ENCODE peak calls at places on chromosomes 6 and 20, in six cellular contexts. One of them, this sample, is unnamed.

GRCh38 chr6:138128096-138128495 is 20.9 kb upstream of the PERP start:
- DNase-seq in HepG2: no peak
- DNase-seq in A549: no peak
- DNase-seq in GM12878: no peak
- DNase-seq in Panc1: no peak
- DNase-seq in SK-N-SH: no peak
- DNase-seq in this sample: no peak

GRCh38 chr20:20130399-20130798 is 78.1 kb downstream of the CFAP61 start:
- DNase-seq in HepG2: peak
- DNase-seq in A549: peak
- DNase-seq in GM12878: peak
- DNase-seq in Panc1: no peak
- DNase-seq in SK-N-SH: no peak
- DNase-seq in this sample: peak

GRCh38 chr20:5031206-5031557 is 29.9 kb upstream of the SLC23A2 start:
- DNase-seq in HepG2: no peak
- DNase-seq in A549: no peak
- DNase-seq in GM12878: no peak
- DNase-seq in Panc1: no peak
- DNase-seq in SK-N-SH: peak
- DNase-seq in this sample: no peak

GRCh38 chr6:95978230-95978629 is 37.5 kb upstream of the FUT9 start:
- DNase-seq in HepG2: no peak
- DNase-seq in A549: no peak
- DNase-seq in GM12878: no peak
- DNase-seq in Panc1: no peak
- DNase-seq in SK-N-SH: no peak
- DNase-seq in this sample: no peak

GRCh38 chr6:4610256-4610655 is 165.9 kb upstream of the CDYL start:
- DNase-seq in HepG2: no peak
- DNase-seq in A549: no peak
- DNase-seq in GM12878: no peak
- DNase-seq in Panc1: no peak
- DNase-seq in SK-N-SH: no peak
- DNase-seq in this sample: no peak

GRCh38 chr20:50015636-50015992 is 32.8 kb downstream of the SNAI1 start:
- DNase-seq in HepG2: no peak
- DNase-seq in A549: no peak
- DNase-seq in GM12878: no peak
- DNase-seq in Panc1: no peak
- DNase-seq in SK-N-SH: no peak
- DNase-seq in this sample: no peak

GRCh38 chr20:45138451-45139300 is 14.4 kb upstream of the WFDC12 start:
- DNase-seq in HepG2: peak
- DNase-seq in A549: peak
- DNase-seq in GM12878: no peak
- DNase-seq in Panc1: no peak
- DNase-seq in SK-N-SH: peak
- DNase-seq in this sample: peak

GRCh38 chr20:4247898-4248858 is 232.8 kb upstream of the RNF24 start:
- DNase-seq in HepG2: no peak
- DNase-seq in A549: no peak
- DNase-seq in GM12878: no peak
- DNase-seq in Panc1: no peak
- DNase-seq in SK-N-SH: no peak
- DNase-seq in this sample: peak

DNA sequence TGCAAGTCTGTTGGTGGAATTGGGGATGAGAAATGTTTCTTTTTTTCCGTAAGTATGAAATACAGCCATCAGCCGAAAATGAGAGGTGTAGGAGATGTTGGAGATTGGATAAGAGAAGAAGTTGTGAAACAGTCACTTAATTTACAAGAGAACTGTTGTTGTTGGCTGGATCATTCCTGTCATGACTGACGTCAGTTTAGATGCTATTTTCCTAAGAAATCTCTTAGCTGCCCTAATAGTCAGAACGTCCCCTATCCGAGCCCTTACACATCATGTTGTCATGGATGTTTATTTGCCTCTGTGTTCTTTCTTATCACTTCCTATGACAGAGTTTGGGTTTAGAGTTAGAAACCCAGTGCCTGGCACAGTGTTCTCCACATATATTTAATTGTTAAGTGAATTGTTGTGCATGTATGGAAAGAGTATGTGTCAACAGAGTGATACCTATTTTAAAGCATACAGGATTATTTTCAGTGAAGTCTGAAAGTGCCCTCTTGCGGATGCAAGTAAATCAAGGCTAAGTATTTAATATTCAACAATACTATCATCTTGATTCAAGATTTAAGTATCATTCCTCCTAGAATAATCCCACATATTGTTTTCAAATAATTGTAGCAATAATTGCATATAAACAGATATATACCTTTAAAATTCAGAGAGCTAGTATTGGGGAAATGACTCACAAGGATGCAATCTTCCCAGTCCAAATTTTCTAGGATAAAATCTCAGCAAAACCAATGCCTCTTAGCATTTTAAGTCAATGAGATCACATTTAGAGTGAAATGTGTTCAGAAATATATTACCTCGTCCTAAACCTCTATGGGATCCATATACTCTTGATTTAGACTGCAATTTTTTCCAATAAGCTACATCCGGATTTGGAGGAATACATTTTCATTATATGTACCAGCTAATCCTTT is 309.9 kb upstream of the NOX3 start:
- DNase-seq in HepG2: peak
- DNase-seq in A549: no peak
- DNase-seq in GM12878: no peak
- DNase-seq in Panc1: no peak
- DNase-seq in SK-N-SH: no peak
- DNase-seq in this sample: no peak
- TF ChIP-seq REST in HepG2: no peak
- TF ChIP-seq REST in A549: no peak
- TF ChIP-seq REST in GM12878: no peak
- TF ChIP-seq REST in Panc1: no peak
- TF ChIP-seq REST in SK-N-SH: no peak
- TF ChIP-seq REST in this sample: no peak

DNA sequence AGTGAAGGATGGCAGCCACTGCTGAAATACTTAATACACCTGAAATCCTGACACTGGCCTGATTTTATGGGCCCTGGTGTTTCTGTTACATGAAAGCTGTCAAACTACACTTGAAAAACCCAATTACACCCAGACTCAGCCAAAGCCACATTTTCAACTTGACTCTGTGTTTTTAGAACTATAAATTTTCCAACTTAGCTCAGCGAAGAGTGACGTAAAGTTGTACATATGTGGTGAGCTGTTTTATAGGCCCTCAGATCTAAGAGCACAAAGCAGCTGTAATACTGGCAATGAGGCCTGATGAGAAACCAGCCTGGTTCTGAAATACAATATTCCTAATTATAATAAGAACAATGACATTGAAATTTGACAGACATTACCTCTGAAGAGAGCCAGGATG is 18.6 kb downstream of the SCML4 start:
- DNase-seq in HepG2: no peak
- DNase-seq in A549: no peak
- DNase-seq in GM12878: no peak
- DNase-seq in Panc1: no peak
- DNase-seq in SK-N-SH: no peak
- DNase-seq in this sample: no peak
- TF ChIP-seq REST in HepG2: no peak
- TF ChIP-seq REST in A549: no peak
- TF ChIP-seq REST in GM12878: no peak
- TF ChIP-seq REST in Panc1: no peak
- TF ChIP-seq REST in SK-N-SH: no peak
- TF ChIP-seq REST in this sample: no peak

GRCh38 chr6:133590814-133591213 is 298.1 kb upstream of the TCF21 start:
- DNase-seq in HepG2: no peak
- DNase-seq in A549: peak
- DNase-seq in GM12878: no peak
- DNase-seq in Panc1: no peak
- DNase-seq in SK-N-SH: no peak
- DNase-seq in this sample: no peak
- TF ChIP-seq REST in HepG2: no peak
- TF ChIP-seq REST in A549: no peak
- TF ChIP-seq REST in GM12878: no peak
- TF ChIP-seq REST in Panc1: no peak
- TF ChIP-seq REST in SK-N-SH: no peak
- TF ChIP-seq REST in this sample: no peak

GRCh38 chr6:34982424-34982852 is 93.4 kb downstream of the ANKS1A start:
- DNase-seq in HepG2: peak
- DNase-seq in A549: peak
- DNase-seq in GM12878: no peak
- DNase-seq in Panc1: no peak
- DNase-seq in SK-N-SH: no peak
- DNase-seq in this sample: no peak
- TF ChIP-seq REST in HepG2: no peak
- TF ChIP-seq REST in A549: no peak
- TF ChIP-seq REST in GM12878: no peak
- TF ChIP-seq REST in Panc1: no peak
- TF ChIP-seq REST in SK-N-SH: no peak
- TF ChIP-seq REST in this sample: no peak

GRCh38 chr6:165889636-165890403 is 226.8 kb upstream of the PDE10A start:
- DNase-seq in HepG2: peak
- DNase-seq in A549: peak
- DNase-seq in GM12878: no peak
- DNase-seq in Panc1: no peak
- DNase-seq in SK-N-SH: peak
- DNase-seq in this sample: peak
- TF ChIP-seq REST in HepG2: no peak
- TF ChIP-seq REST in A549: no peak
- TF ChIP-seq REST in GM12878: no peak
- TF ChIP-seq REST in Panc1: no peak
- TF ChIP-seq REST in SK-N-SH: no peak
- TF ChIP-seq REST in this sample: no peak

DNA sequence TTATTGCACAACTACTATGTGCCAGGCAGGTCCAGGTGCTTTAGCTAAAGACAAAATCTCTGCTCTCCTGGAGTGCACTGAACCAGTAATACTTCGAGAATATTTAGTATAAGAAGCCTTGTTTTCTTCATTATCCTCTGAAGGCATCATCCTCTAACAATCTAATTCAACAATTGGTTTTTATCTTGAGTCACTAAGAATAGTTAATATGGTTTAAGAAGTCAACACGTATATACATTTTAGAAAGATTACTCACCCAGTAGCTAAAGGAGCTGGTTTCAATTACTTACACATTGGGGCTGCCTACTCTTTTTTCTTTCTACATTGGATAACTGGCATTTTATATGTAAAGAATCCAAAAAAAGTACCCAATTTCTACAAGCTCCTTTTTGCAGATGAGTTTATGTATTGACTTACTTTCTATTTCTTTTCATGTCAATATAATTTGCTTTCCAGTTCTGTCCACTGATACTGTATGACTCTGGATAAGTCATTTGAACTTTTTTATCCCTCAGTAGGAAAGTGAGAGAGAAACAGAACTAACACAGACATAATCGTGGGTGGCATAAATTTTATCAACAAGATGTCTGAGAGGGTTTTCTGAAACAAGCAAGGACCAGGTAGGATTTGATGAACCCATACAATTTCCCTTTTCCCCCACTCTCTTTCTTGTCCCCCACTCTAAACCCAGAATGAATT is 312.5 kb downstream of the CLIC5 start:
- DNase-seq in HepG2: no peak
- DNase-seq in A549: no peak
- DNase-seq in GM12878: no peak
- DNase-seq in Panc1: no peak
- DNase-seq in SK-N-SH: no peak
- DNase-seq in this sample: no peak
- TF ChIP-seq REST in HepG2: no peak
- TF ChIP-seq REST in A549: no peak
- TF ChIP-seq REST in GM12878: no peak
- TF ChIP-seq REST in Panc1: no peak
- TF ChIP-seq REST in SK-N-SH: no peak
- TF ChIP-seq REST in this sample: no peak

DNA sequence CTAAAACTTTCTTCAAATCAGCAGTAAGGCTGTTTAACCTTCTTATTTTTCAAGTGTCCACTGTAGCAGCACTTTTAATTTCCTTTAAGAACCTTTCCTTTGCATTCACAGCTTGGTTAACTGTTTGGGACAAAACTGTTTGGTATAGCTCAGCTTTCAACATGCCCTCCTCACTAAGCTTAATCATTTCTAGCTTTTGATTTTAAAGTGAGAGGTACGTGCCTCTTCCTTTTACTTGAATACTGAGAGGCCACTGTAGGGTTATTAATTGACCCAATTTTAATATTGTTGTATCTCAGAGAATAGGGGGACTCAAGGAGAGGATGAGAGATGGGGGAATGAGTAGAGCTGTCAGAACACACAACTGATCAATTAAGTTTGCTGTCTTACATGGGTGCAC is 129.5 kb upstream of the MMS22L start:
- DNase-seq in HepG2: no peak
- DNase-seq in A549: no peak
- DNase-seq in GM12878: no peak
- DNase-seq in Panc1: no peak
- DNase-seq in SK-N-SH: no peak
- DNase-seq in this sample: no peak
- TF ChIP-seq REST in HepG2: no peak
- TF ChIP-seq REST in A549: no peak
- TF ChIP-seq REST in GM12878: no peak
- TF ChIP-seq REST in Panc1: no peak
- TF ChIP-seq REST in SK-N-SH: no peak
- TF ChIP-seq REST in this sample: no peak

DNA sequence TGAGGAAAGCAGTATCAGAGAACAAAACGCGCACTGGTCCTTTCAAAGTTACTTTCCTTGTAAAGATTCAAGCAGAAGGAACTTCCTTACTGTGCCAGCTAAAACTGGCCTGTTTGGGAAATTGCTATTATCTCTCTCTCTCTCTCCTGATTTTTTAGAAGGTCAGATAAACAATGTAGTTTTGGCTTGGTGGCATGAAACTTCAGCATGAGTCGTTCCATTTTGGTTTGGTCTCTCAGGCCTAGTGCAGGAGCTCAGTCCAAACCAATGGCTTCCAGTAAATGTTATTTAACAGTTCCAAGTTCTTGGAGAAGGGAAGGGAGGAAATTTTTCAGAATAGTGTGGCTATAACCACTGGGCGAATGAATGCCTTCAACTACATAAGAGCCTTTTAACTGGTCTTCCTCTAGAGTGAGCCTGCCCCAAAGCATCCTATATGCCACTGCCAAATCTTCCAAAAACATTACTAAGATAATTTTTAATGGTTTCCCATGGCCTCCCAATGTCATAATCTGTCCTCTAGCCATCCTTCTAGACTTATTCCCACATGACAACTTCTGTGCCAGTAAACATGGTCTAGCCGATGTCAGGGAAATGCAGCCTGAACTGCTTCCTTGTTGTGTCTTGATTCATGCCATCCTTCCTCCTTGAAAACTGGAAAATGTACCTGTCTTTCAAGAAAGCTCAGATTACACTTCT is 9.1 kb upstream of the SNX9 start:
- DNase-seq in HepG2: no peak
- DNase-seq in A549: no peak
- DNase-seq in GM12878: no peak
- DNase-seq in Panc1: no peak
- DNase-seq in SK-N-SH: no peak
- DNase-seq in this sample: no peak
- TF ChIP-seq REST in HepG2: no peak
- TF ChIP-seq REST in A549: no peak
- TF ChIP-seq REST in GM12878: no peak
- TF ChIP-seq REST in Panc1: no peak
- TF ChIP-seq REST in SK-N-SH: no peak
- TF ChIP-seq REST in this sample: no peak

This sample was measured in GM23338.